ENCODE peak calls at places on chromosomes 3 and 15, in six cellular contexts. H is lower leg skin, R is IMR-90, D is sigmoid colon, J is psoas muscle, T is foreskin fibroblast. B is an unnamed sample.

GRCh38 chr3:48478631-48479555 is 25.1 kb downstream of the SHISA5 start:
- DNase-seq in H (no peak), R (no peak), D (no peak), J (no peak), T (no peak), B (no peak)

GRCh38 chr15:26974120-26974780 is 3.3 kb downstream of the GABRG3 start:
- DNase-seq in H (no peak), R (peak; percentile 9), D (no peak), J (no peak), T (peak; percentile 4), B (peak; percentile 32)

GRCh38 chr3:131470377-131470776 is 32.4 kb downstream of the MRPL3 start:
- DNase-seq in H (no peak), R (no peak), D (no peak), J (no peak), T (no peak), B (no peak)

GRCh38 chr3:113124256-113124830 is 87.0 kb upstream of the BOC start:
- DNase-seq in H (no peak), R (no peak), D (no peak), J (no peak), T (no peak), B (no peak)

GRCh38 chr3:7517979-7518378 is 657.1 kb downstream of the GRM7 start:
- DNase-seq in H (no peak), R (no peak), D (no peak), J (no peak), T (no peak), B (no peak)

GRCh38 chr3:53422954-53423708 is 71.3 kb upstream of the CACNA1D start:
- DNase-seq in H (no peak), R (no peak), D (no peak), J (no peak), T (no peak), B (no peak)

GRCh38 chr15:44489464-44489863 is 47.5 kb upstream of the EIF3J start:
- DNase-seq in H (no peak), R (peak; percentile 94), D (no peak), J (no peak), T (peak; percentile 88), B (peak; percentile 90)

GRCh38 chr3:163817015-163817414 is 1261.3 kb downstream of the SI start:
- DNase-seq in H (no peak), R (no peak), D (no peak), J (no peak), T (no peak), B (no peak)

GRCh38 chr3:87546216-87546615 is 269.8 kb upstream of the POU1F1 start:
- DNase-seq in H (no peak), R (no peak), D (no peak), J (no peak), T (no peak), B (no peak)

GRCh38 chr3:196519738-196520122 is 4.6 kb upstream of the SMCO1 start:
- DNase-seq in H (peak; percentile 62), R (no peak), D (no peak), J (no peak), T (peak; percentile 38), B (no peak)

GRCh38 chr15:34243226-34243625 is 18.4 kb downstream of the EMC4 start:
- DNase-seq in H (no peak), R (peak; percentile 17), D (no peak), J (no peak), T (no peak), B (no peak)

GRCh38 chr3:15431256-15431837 is 3.9 kb downstream of the EAF1 start:
- DNase-seq in H (peak; percentile 13), R (no peak), D (no peak), J (no peak), T (no peak), B (no peak)

GRCh38 chr3:69305011-69305410 is 80.9 kb downstream of the FRMD4B start:
- DNase-seq in H (no peak), R (no peak), D (no peak), J (no peak), T (no peak), B (peak; percentile 56)

GRCh38 chr15:72532991-72533601 is 59.0 kb downstream of the ARIH1 start:
- DNase-seq in H (no peak), R (no peak), D (no peak), J (no peak), T (no peak), B (no peak)

GRCh38 chr15:69648215-69648614 is 195.6 kb downstream of the RPLP1 start:
- DNase-seq in H (peak; percentile 65), R (no peak), D (peak; percentile 45), J (no peak), T (peak; percentile 9), B (no peak)

GRCh38 chr3:51340311-51340829 is 44.7 kb upstream of the MANF start:
- DNase-seq in H (no peak), R (peak; percentile 91), D (peak; percentile 66), J (no peak), T (peak; percentile 94), B (peak; percentile 94)

GRCh38 chr3:50212502-50212901 is 7.4 kb downstream of the SLC38A3 start:
- DNase-seq in H (no peak), R (no peak), D (no peak), J (no peak), T (no peak), B (no peak)

GRCh38 chr3:124883766-124884473 is 3.2 kb downstream of the ITGB5 start:
- DNase-seq in H (no peak), R (peak; percentile 65), D (peak; percentile 52), J (no peak), T (peak; percentile 54), B (peak; percentile 27)

GRCh38 chr15:73051811-73052678 is at the start of gene NEO1:
- DNase-seq in H (peak; percentile 95), R (peak; percentile 70), D (peak; percentile 94), J (peak; percentile 95), T (peak; percentile 91), B (peak; percentile 80)

GRCh38 chr15:49040151-49040550 is 6.1 kb downstream of the SECISBP2L start:
- DNase-seq in H (no peak), R (no peak), D (no peak), J (no peak), T (no peak), B (no peak)

GRCh38 chr3:87564438-87564837 is 288.1 kb upstream of the POU1F1 start:
- DNase-seq in H (no peak), R (no peak), D (no peak), J (no peak), T (no peak), B (no peak)

GRCh38 chr15:91668370-91668769 is 185.1 kb upstream of the SLCO3A1 start:
- DNase-seq in H (no peak), R (no peak), D (no peak), J (no peak), T (no peak), B (no peak)

GRCh38 chr3:194086251-194087075 is 49.5 kb upstream of the HES1 start:
- DNase-seq in H (peak; percentile 61), R (no peak), D (no peak), J (no peak), T (no peak), B (peak; percentile 64)

GRCh38 chr3:181610973-181611265 is 100.8 kb upstream of the SOX2 start:
- DNase-seq in H (no peak), R (no peak), D (no peak), J (no peak), T (no peak), B (no peak)

GRCh38 chr3:187063286-187064081 is 75.8 kb downstream of the RPL39L start:
- DNase-seq in H (no peak), R (peak; percentile 12), D (no peak), J (no peak), T (peak; percentile 14), B (peak; percentile 12)
- H3K4me3 ChIP-seq in H (no peak overlapping the region), R (no peak overlapping the region), D (no peak overlapping the region), J (no peak overlapping the region), T (no peak overlapping the region), B (no peak overlapping the region)

DNA sequence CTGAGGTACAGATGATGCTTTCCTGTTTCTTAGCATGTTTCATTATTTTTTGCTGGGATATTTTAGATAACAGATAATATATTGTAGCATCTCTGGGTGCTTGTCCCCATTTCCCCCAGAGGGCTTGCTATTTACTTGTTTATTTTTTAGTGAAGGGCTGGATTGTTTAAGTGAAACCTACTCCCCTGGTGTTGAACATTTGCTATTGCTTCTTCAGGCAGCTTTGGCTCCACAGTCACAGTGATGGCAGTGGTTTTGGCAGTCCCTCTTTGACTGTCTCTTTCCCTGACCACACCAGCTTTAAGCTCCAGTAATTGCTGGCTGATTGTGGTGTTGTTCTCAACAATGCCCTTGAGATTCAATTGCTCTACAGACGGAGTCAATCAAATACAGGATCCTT is 128.9 kb downstream of the KLF13 start:
- DNase-seq in H (peak; percentile 28), R (no peak), D (no peak), J (no peak), T (no peak), B (no peak)
- TF ChIP-seq CTCF in H (no peak), R (no peak), D (no peak), J (no peak), T (no peak), B (peak; percentile 28)

DNA sequence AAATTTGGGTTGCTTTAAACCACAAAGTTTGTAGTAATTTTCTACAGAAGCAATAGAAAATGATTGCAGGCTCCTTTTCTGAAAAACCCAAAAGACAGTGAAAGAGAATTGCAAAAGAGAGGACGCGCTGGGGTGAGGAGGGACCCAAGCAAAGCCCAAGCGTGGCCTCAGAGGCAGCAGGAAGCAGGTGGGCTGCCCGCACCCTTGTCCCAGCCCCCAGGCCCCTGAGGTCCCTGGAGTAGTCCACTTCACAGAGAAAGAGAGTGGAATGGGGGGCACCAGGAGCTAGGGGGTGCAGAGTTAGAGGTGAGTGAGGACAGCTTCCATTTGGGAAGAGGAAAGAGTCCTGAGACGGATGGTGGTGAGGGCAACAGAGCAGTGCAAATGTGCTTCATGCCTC is 11.6 kb downstream of the DNAJB8 start:
- DNase-seq in H (no peak), R (no peak), D (no peak), J (no peak), T (no peak), B (no peak)
- H3K4me3 ChIP-seq in H (no peak overlapping the region), R (no peak overlapping the region), D (no peak overlapping the region), J (no peak overlapping the region), T (no peak overlapping the region), B (no peak overlapping the region)

GRCh38 chr15:80769471-80770355 is 9.5 kb upstream of the CEMIP start:
- DNase-seq in H (no peak), R (no peak), D (no peak), J (no peak), T (no peak), B (no peak)
- TF ChIP-seq CTCF in H (no peak), R (no peak), D (no peak), J (no peak), T (no peak), B (no peak)

GRCh38 chr15:74958320-74958907 is 1.8 kb upstream of the RPP25 start:
- DNase-seq in H (peak; percentile 95), R (no peak), D (peak; percentile 78), J (peak; percentile 69), T (peak; percentile 55), B (no peak)
- H3K4me3 ChIP-seq in H (peak overlapping the region; percentile 18), R (no peak overlapping the region), D (peak overlapping the region; percentile 59), J (peak overlapping the region; percentile 72), T (peak overlapping the region; percentile 53), B (peak overlapping the region; percentile 18)